ENCODE peak calls at places on chromosome 22, in eight cellular contexts. K is posterior cingulate gyrus, F is endothelial cell, T is dorsolateral prefrontal cortex, P is DMS79 treated with DMSO at 0.1 percent for 48 hours, D is ACHN, Z is osteocyte, Y is A549. L is an unnamed sample.

GRCh38 chr22:46823654-46824053 is 61.2 kb downstream of the TBC1D22A start:
- DNase-seq in F (no peak), D (no peak), P (no peak), Y (no peak), T (no peak), K (no peak), Z (no peak), L (no peak)

GRCh38 chr22:36279219-36279666 is 26.3 kb downstream of the APOL1 start:
- DNase-seq in D (no peak), Y (no peak), P (no peak), F (no peak), Z (no peak), K (no peak), T (no peak), L (no peak)

GRCh38 chr22:46021577-46021976 is 44.6 kb upstream of the WNT7B start:
- DNase-seq in F (no peak), K (no peak), Y (no peak), T (peak), P (no peak), Z (no peak), D (no peak), L (no peak)

GRCh38 chr22:40281717-40282116 is 64.6 kb upstream of the ADSL start:
- DNase-seq in Z (peak), D (no peak), T (no peak), P (no peak), F (no peak), K (no peak), Y (no peak), L (no peak)

GRCh38 chr22:42022162-42022847 is 23.7 kb downstream of the WBP2NL start:
- DNase-seq in Y (no peak), F (no peak), T (no peak), K (no peak), D (no peak), P (no peak), Z (no peak), L (no peak)

GRCh38 chr22:37370306-37370979 is 56.8 kb downstream of the ELFN2 start:
- DNase-seq in Z (no peak), Y (no peak), D (no peak), T (no peak), P (no peak), K (no peak), F (no peak), L (no peak)

GRCh38 chr22:45608763-45609180 is 62.9 kb upstream of the ATXN10 start:
- DNase-seq in Y (no peak), T (no peak), D (peak), F (no peak), Z (no peak), K (no peak), P (no peak), L (peak)

GRCh38 chr22:36211237-36211881 is 9.8 kb upstream of the APOL4 start:
- DNase-seq in F (no peak), D (no peak), Y (no peak), K (no peak), Z (no peak), P (peak), T (no peak), L (peak)

GRCh38 chr22:48254311-48254873 is 1491.9 kb downstream of the TBC1D22A start:
- DNase-seq in K (no peak), D (no peak), Y (no peak), F (no peak), P (peak), Z (no peak), T (no peak), L (no peak)

GRCh38 chr22:20247010-20247505 is 21.1 kb downstream of the RTN4R start:
- DNase-seq in Z (no peak), D (no peak), F (peak), K (no peak), Y (no peak), P (no peak), T (no peak), L (peak)

GRCh38 chr22:26471522-26471921 is 12.1 kb downstream of the HPS4 start:
- DNase-seq in F (no peak), T (no peak), Z (no peak), K (no peak), D (peak), P (no peak), Y (peak), L (peak)

GRCh38 chr22:46047226-46047625 is 70.3 kb upstream of the WNT7B start:
- DNase-seq in P (no peak), D (no peak), K (no peak), T (peak), Z (no peak), Y (no peak), F (no peak), L (no peak)

GRCh38 chr22:41722496-41722895 is 23.2 kb downstream of the MEI1 start:
- DNase-seq in Z (no peak), D (no peak), T (no peak), Y (no peak), K (no peak), P (no peak), F (no peak), L (no peak)

GRCh38 chr22:30879398-30879797 is 89.2 kb downstream of the MORC2 start:
- DNase-seq in K (no peak), P (no peak), Z (no peak), Y (no peak), D (no peak), F (no peak), T (no peak), L (no peak)